ENCODE peak calls at places on chromosomes 16 and 17, in eight cellular contexts. L is A549, A is HepG2, V is HL-60, M is HCT116, F is SK-N-SH, J is Panc1, W is GM12878. H is an unnamed sample.

GRCh38 chr16:10668322-10669045 is 26.2 kb downstream of the TEKT5 start:
- DNase-seq in W (no peak), V (no peak), L (peak; percentile 45), A (peak; percentile 64), M (no peak), F (peak; percentile 69), J (peak; percentile 7), H (peak; percentile 81)

GRCh38 chr17:75475851-75476250 is 19.4 kb downstream of the TMEM94 start:
- DNase-seq in F (no peak), L (no peak), J (no peak), W (no peak), V (no peak), M (no peak), A (no peak), H (no peak)

GRCh38 chr17:70848785-70849184 is 679.5 kb downstream of the KCNJ2 start:
- DNase-seq in A (no peak), L (no peak), W (no peak), M (no peak), F (no peak), V (no peak), J (no peak), H (no peak)

GRCh38 chr16:54270711-54271110 is 15.9 kb downstream of the IRX3 start:
- DNase-seq in M (no peak), A (no peak), V (no peak), L (no peak), W (no peak), J (no peak), F (no peak), H (no peak)

GRCh38 chr17:47352848-47353247 is 29.1 kb downstream of the EFCAB13 start:
- DNase-seq in W (no peak), M (no peak), L (no peak), A (no peak), J (no peak), V (no peak), F (no peak), H (no peak)

GRCh38 chr17:75183999-75184884 is 1.5 kb upstream of the SUMO2 start:
- DNase-seq in J (no peak), W (no peak), A (no peak), M (no peak), F (no peak), L (no peak), V (no peak), H (no peak)

GRCh38 chr17:77746391-77746790 is 212.1 kb upstream of the TNRC6C start:
- DNase-seq in M (no peak), V (no peak), L (no peak), W (no peak), J (no peak), A (no peak), F (no peak), H (no peak)

GRCh38 chr16:2963074-2963610 is 933 bp upstream of the KREMEN2 start:
- DNase-seq in M (no peak), A (no peak), L (no peak), W (no peak), F (no peak), V (no peak), J (no peak), H (no peak)

GRCh38 chr16:30927789-30928378 is 4.5 kb downstream of the FBXL19 start:
- DNase-seq in J (no peak), L (peak; percentile 47), W (peak; percentile 35), A (peak; percentile 61), V (no peak), F (peak; percentile 95), M (peak; percentile 61), H (peak; percentile 85)

GRCh38 chr17:70278846-70279465 is 109.6 kb downstream of the KCNJ2 start:
- DNase-seq in J (no peak), V (no peak), M (no peak), L (no peak), F (peak; percentile 17), W (no peak), A (no peak), H (no peak)

GRCh38 chr17:4101127-4101798 is 41.6 kb downstream of the ZZEF1 start:
- DNase-seq in J (no peak), M (no peak), V (no peak), W (peak; percentile 20), L (no peak), A (no peak), F (no peak), H (no peak)

GRCh38 chr17:79592641-79593040 is 18.2 kb downstream of the RBFOX3 start:
- DNase-seq in L (no peak), M (no peak), J (no peak), F (no peak), W (no peak), A (no peak), V (no peak), H (no peak)

GRCh38 chr17:35119370-35120185 is at the start of gene RAD51D:
- DNase-seq in W (peak; percentile 33), L (peak; percentile 83), A (peak; percentile 60), J (no peak), F (peak; percentile 95), M (peak; percentile 48), V (peak; percentile 71), H (peak; percentile 90)

GRCh38 chr16:84308120-84308519 is 13.4 kb downstream of the WFDC1 start:
- DNase-seq in F (peak; percentile 83), M (peak; percentile 63), W (no peak), V (no peak), J (no peak), A (peak; percentile 40), L (peak; percentile 64), H (peak; percentile 88)

GRCh38 chr17:356671-357434 is 4.2 kb upstream of the RPH3AL start:
- DNase-seq in F (no peak), V (no peak), M (no peak), W (no peak), L (no peak), A (no peak), J (no peak), H (no peak)

GRCh38 chr17:78411241-78411855 is 32.9 kb downstream of the PGS1 start:
- DNase-seq in F (no peak), V (no peak), W (no peak), L (no peak), J (no peak), M (no peak), A (no peak), H (no peak)

GRCh38 chr16:12057276-12057675 is 80.7 kb downstream of the SNX29 start:
- DNase-seq in L (no peak), F (no peak), W (no peak), V (no peak), J (no peak), A (no peak), M (no peak), H (peak; percentile 14)

GRCh38 chr17:37480427-37480826 is 9.3 kb upstream of the DUSP14 start:
- DNase-seq in A (no peak), M (no peak), V (no peak), L (no peak), W (no peak), F (no peak), J (no peak), H (no peak)

GRCh38 chr16:73711441-73712080 is 585.1 kb upstream of the PSMD7 start:
- DNase-seq in F (no peak), W (no peak), J (no peak), V (no peak), A (no peak), M (no peak), L (no peak), H (peak; percentile 27)

GRCh38 chr16:67605641-67606040 is 39.3 kb upstream of the CARMIL2 start:
- DNase-seq in A (no peak), J (no peak), V (no peak), W (no peak), L (no peak), M (no peak), F (no peak), H (no peak)

GRCh38 chr16:14168146-14168545 is 97.0 kb downstream of the MRTFB start:
- DNase-seq in J (no peak), L (no peak), A (no peak), V (no peak), W (no peak), F (no peak), M (no peak), H (no peak)

DNA sequence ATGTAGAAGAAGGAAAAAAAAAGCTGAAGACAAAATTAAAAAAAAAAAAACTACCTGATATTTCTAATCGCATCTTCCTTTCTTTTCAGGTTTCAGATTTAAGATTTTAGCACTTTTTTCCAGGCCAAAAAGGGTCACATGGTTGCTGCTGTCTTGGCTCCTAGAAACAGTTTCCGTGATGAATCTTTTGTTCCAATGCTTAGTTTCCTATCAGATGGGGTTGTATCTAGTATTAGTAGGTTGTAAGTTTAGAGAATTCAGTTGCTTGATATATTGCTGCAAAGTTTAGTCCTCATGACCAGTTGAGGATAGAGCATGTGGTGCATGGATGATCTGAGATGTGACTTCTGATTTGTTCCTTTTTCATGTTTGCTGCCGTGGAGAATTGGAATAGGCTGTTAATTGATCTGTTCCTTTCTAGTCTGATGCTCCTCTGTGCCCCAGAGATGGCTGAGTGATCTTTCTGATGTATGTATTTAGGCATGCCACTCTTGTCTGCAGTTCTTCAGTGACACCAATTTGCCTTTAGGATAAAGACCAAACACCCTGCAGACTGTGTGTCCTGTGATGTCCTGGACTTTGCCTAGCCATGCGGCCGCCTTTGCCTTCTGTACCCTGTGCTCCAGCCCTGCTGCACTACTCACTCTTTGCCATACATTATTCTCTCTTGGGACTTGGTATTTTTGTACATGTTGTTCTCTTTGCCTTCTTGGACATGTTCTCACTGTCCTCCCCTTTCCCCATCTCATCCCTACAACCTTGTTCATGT is 94.0 kb downstream of the MRTFB start:
- DNase-seq in F (no peak), M (no peak), A (no peak), W (no peak), J (no peak), V (no peak), L (no peak), H (no peak)
- TF ChIP-seq REST in F (no peak), M (no peak), A (no peak), W (no peak), J (no peak), V (no peak), L (no peak), H (no peak)

GRCh38 chr17:44501866-44502265 is 1.3 kb downstream of the GPATCH8 start:
- DNase-seq in J (no peak), V (no peak), F (no peak), W (no peak), L (no peak), A (no peak), M (no peak), H (no peak)
- TF ChIP-seq REST in J (no peak), V (no peak), F (no peak), W (no peak), L (no peak), A (no peak), M (no peak), H (no peak)

GRCh38 chr17:41510251-41511065 is 5.0 kb upstream of the KRT13 start:
- DNase-seq in J (no peak), F (no peak), A (no peak), M (no peak), V (no peak), L (no peak), W (no peak), H (peak; percentile 47)
- TF ChIP-seq REST in J (no peak), F (no peak), A (no peak), M (no peak), V (no peak), L (no peak), W (no peak), H (no peak)

GRCh38 chr17:2892305-2892971 is 96.2 kb downstream of the RAP1GAP2 start:
- DNase-seq in A (peak; percentile 70), W (no peak), J (peak; percentile 91), F (peak; percentile 24), M (peak; percentile 85), L (peak; percentile 97), V (no peak), H (no peak)
- TF ChIP-seq REST in A (no peak), W (no peak), J (no peak), F (no peak), M (no peak), L (no peak), V (no peak), H (no peak)

GRCh38 chr17:80760501-80760900 is 215.9 kb downstream of the RPTOR start:
- DNase-seq in V (no peak), L (no peak), W (peak; percentile 40), F (no peak), J (no peak), A (no peak), M (no peak), H (no peak)
- TF ChIP-seq REST in V (no peak), L (no peak), W (no peak), F (no peak), J (no peak), A (no peak), M (no peak), H (no peak)